ENCODE peak calls at places on chromosomes 11 and 22, in eight cellular contexts. L is upper lobe of right lung; T is naive thymus-derived CD4-positive, alpha-beta T cell; M is PC-9; U is mesendoderm; O is coronary artery; J is aorta; X is CD4-positive, alpha-beta T cell. B is an unnamed sample.

GRCh38 chr11:16831281-16832192 is 93.1 kb downstream of the C11orf58 start:
- DNase-seq in U (no peak), L (no peak), X (no peak), O (no peak), T (no peak), M (no peak), J (no peak), B (no peak)

GRCh38 chr11:66936326-66936725 is 21.9 kb downstream of the PC start:
- DNase-seq in O (no peak), T (no peak), L (no peak), X (no peak), M (peak), J (no peak), U (no peak), B (no peak)

GRCh38 chr11:58912124-58912523 is 27.2 kb upstream of the GLYATL1 start:
- DNase-seq in T (no peak), M (no peak), J (no peak), O (no peak), L (no peak), X (no peak), U (no peak), B (no peak)

GRCh38 chr11:116730568-116730967 is 42.2 kb downstream of the BUD13 start:
- DNase-seq in J (peak), X (no peak), T (no peak), U (no peak), L (peak), M (no peak), O (peak), B (peak)

GRCh38 chr11:20036625-20037335 is 123.5 kb downstream of the DBX1 start:
- DNase-seq in T (no peak), L (no peak), O (no peak), J (no peak), X (no peak), U (no peak), M (no peak), B (no peak)

GRCh38 chr11:44058275-44058674 is 7.8 kb upstream of the ACCS start:
- DNase-seq in U (no peak), T (no peak), J (no peak), O (peak), X (no peak), L (no peak), M (no peak), B (no peak)

GRCh38 chr11:77040889-77041288 is 6.7 kb downstream of the B3GNT6 start:
- DNase-seq in U (no peak), X (no peak), L (no peak), M (no peak), O (no peak), J (no peak), T (no peak), B (no peak)

GRCh38 chr22:24803064-24803542 is 2.9 kb upstream of the SGSM1 start:
- DNase-seq in J (peak), U (peak), X (peak), O (no peak), T (peak), M (no peak), L (peak), B (peak)

GRCh38 chr11:116379185-116379828 is 393.5 kb downstream of the BUD13 start:
- DNase-seq in U (peak), J (no peak), X (no peak), M (no peak), O (no peak), T (no peak), L (no peak), B (no peak)

GRCh38 chr11:46381046-46381835 is at the start of gene MDK:
- DNase-seq in U (peak), O (no peak), M (no peak), L (no peak), J (no peak), T (no peak), X (no peak), B (peak)

GRCh38 chr11:24559315-24559714 is 62.5 kb downstream of the LUZP2 start:
- DNase-seq in M (no peak), T (no peak), X (no peak), U (no peak), O (no peak), J (no peak), L (no peak), B (no peak)

GRCh38 chr11:78038697-78039313 is 15.7 kb upstream of the KCTD14 start:
- DNase-seq in L (no peak), X (no peak), T (no peak), U (no peak), J (no peak), O (no peak), M (no peak), B (no peak)

GRCh38 chr11:105609832-105610781 is at the start of gene GRIA4:
- DNase-seq in J (peak), L (peak), M (no peak), T (no peak), X (no peak), O (peak), U (peak), B (peak)

GRCh38 chr22:49062155-49063039 is 765.3 kb downstream of the BRD1 start:
- DNase-seq in M (no peak), L (peak), J (no peak), T (no peak), X (no peak), U (no peak), O (no peak), B (no peak)

GRCh38 chr22:21796863-21797262 is 61.3 kb upstream of the YPEL1 start:
- DNase-seq in T (no peak), X (no peak), U (no peak), L (no peak), O (no peak), J (no peak), M (no peak), B (no peak)

GRCh38 chr11:18191376-18191775 is 18.7 kb downstream of the MRGPRX4 start:
- DNase-seq in J (no peak), L (no peak), M (no peak), U (no peak), O (no peak), T (no peak), X (no peak), B (no peak)

GRCh38 chr22:36580846-36581245 is 51.9 kb upstream of the EIF3D start:
- DNase-seq in M (no peak), J (no peak), U (no peak), L (no peak), X (no peak), T (no peak), O (no peak), B (no peak)

GRCh38 chr11:115456019-115456418 is 48.2 kb downstream of the CADM1 start:
- DNase-seq in U (no peak), O (no peak), M (no peak), L (no peak), J (no peak), X (no peak), T (no peak), B (no peak)

GRCh38 chr22:43378011-43378704 is 33.7 kb upstream of the MPPED1 start:
- DNase-seq in O (no peak), M (no peak), T (no peak), X (no peak), L (no peak), J (no peak), U (peak), B (no peak)

GRCh38 chr11:409008-409599 is 5.7 kb downstream of the SIGIRR start:
- DNase-seq in M (no peak), T (no peak), L (no peak), J (peak), U (no peak), O (no peak), X (no peak), B (peak)

GRCh38 chr11:1177020-1177770 is 19.4 kb downstream of the MUC5AC start:
- DNase-seq in M (no peak), O (no peak), L (no peak), T (no peak), J (peak), X (no peak), U (no peak), B (no peak)

GRCh38 chr11:90646266-90646665 is 423.4 kb upstream of the CHORDC1 start:
- DNase-seq in O (no peak), M (no peak), L (no peak), X (no peak), T (no peak), U (no peak), J (no peak), B (no peak)

GRCh38 chr22:16933924-16934282 is 74.1 kb downstream of the GAB4 start:
- DNase-seq in J (no peak), L (no peak), O (no peak), X (no peak), T (no peak), U (no peak), M (no peak), B (no peak)

GRCh38 chr11:76795936-76796441 is 12.8 kb downstream of the TSKU start:
- DNase-seq in M (no peak), O (peak), X (no peak), L (no peak), T (no peak), U (no peak), J (no peak), B (no peak)

GRCh38 chr11:107988397-107989158 is 20.1 kb upstream of the CUL5 start:
- DNase-seq in M (no peak), L (no peak), U (no peak), O (no peak), J (no peak), X (no peak), T (no peak), B (no peak)

GRCh38 chr11:78420255-78420764 is 2.7 kb upstream of the GAB2 start:
- DNase-seq in T (peak), X (peak), M (peak), O (peak), L (peak), J (peak), U (peak), B (peak)

GRCh38 chr11:61532136-61533038 is 23.8 kb downstream of the LRRC10B start:
- DNase-seq in J (no peak), U (peak), X (peak), O (no peak), T (peak), M (no peak), L (no peak), B (no peak)

GRCh38 chr11:117658809-117659208 is 138.2 kb downstream of the DSCAML1 start:
- DNase-seq in M (no peak), X (no peak), L (no peak), U (no peak), T (no peak), O (no peak), J (no peak), B (no peak)

GRCh38 chr11:32809313-32809712 is 14.9 kb upstream of the CCDC73 start:
- DNase-seq in M (peak), L (peak), X (peak), J (peak), U (peak), O (no peak), T (peak), B (peak)

GRCh38 chr22:46415816-46416536 is 80.5 kb downstream of the TRMU start:
- DNase-seq in L (no peak), O (no peak), J (no peak), U (no peak), M (no peak), X (no peak), T (no peak), B (peak)

GRCh38 chr11:1863352-1864215 is 10.7 kb downstream of the LSP1 start:
- DNase-seq in O (peak), U (peak), M (peak), L (peak), T (no peak), X (no peak), J (peak), B (peak)

GRCh38 chr22:44180706-44181032 is at the start of gene PARVG:
- DNase-seq in U (peak), M (no peak), T (peak), X (peak), L (no peak), O (no peak), J (no peak), B (no peak)

GRCh38 chr11:88629496-88629895 is 292.0 kb upstream of the CTSC start:
- DNase-seq in M (no peak), X (no peak), J (no peak), T (no peak), O (no peak), L (no peak), U (peak), B (no peak)

GRCh38 chr11:128291835-128292234 is 295.5 kb downstream of the ETS1 start:
- DNase-seq in X (peak), U (no peak), L (no peak), M (no peak), J (no peak), O (no peak), T (peak), B (peak)

GRCh38 chr22:37953062-37953436 is 352 bp downstream of the C22orf23 start:
- DNase-seq in M (peak), O (no peak), T (no peak), J (no peak), U (no peak), X (no peak), L (no peak), B (no peak)

GRCh38 chr22:49574205-49574604 is 253.5 kb downstream of the BRD1 start:
- DNase-seq in L (no peak), O (peak), T (no peak), M (no peak), U (no peak), X (no peak), J (no peak), B (peak)

GRCh38 chr11:112157274-112157766 is 6.6 kb downstream of the IL18 start:
- DNase-seq in L (no peak), X (no peak), M (peak), J (no peak), U (peak), O (no peak), T (no peak), B (no peak)

GRCh38 chr22:23891726-23892125 is 2.5 kb upstream of the MIF start:
- DNase-seq in X (no peak), M (no peak), T (no peak), O (no peak), J (no peak), L (no peak), U (no peak), B (peak)

DNA sequence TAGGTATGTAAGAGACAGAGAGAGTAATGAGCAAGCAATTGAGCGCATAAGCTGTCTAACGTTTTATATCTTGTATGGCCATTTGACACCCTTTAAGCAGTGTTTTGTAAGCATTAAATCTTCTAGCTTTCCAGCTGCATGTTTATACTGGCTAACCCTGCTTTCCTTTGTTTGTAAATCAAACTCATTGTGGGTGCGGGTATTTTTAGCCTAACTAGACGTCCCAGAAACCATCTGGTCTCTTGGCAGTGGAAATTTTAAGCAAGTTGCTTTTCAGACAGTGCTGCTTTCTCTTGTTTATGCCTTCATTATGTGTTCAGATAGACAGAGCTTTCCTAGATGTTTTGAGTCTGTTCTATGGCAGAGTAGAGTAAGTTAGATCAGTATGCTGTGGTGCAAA is 73.5 kb downstream of the RNF169 start:
- DNase-seq in J (no peak), U (no peak), L (no peak), M (no peak), T (no peak), X (no peak), O (no peak), B (no peak)
- H3K27ac ChIP-seq in J (peak), U (peak), L (peak), M (no peak), T (no peak), X (no peak), O (peak), B (peak)

GRCh38 chr11:130668751-130669150 is 220.3 kb downstream of the ADAMTS15 start:
- DNase-seq in U (no peak), M (no peak), O (no peak), J (no peak), T (no peak), L (no peak), X (no peak), B (no peak)
- H3K27ac ChIP-seq in U (no peak), M (no peak), O (no peak), J (no peak), T (no peak), L (no peak), X (no peak), B (no peak)

GRCh38 chr11:69665669-69666068 is 9.5 kb downstream of the LTO1 start:
- DNase-seq in M (no peak), L (peak), J (no peak), O (no peak), T (no peak), U (no peak), X (no peak), B (peak)
- H3K27ac ChIP-seq in M (no peak), L (no peak), J (no peak), O (no peak), T (no peak), U (no peak), X (no peak), B (no peak)

GRCh38 chr11:102414559-102414958 is 38.0 kb downstream of the TMEM123 start:
- DNase-seq in O (no peak), L (no peak), T (no peak), U (no peak), J (no peak), M (no peak), X (no peak), B (no peak)
- H3K27ac ChIP-seq in O (no peak), L (no peak), T (peak), U (no peak), J (no peak), M (no peak), X (no peak), B (no peak)

DNA sequence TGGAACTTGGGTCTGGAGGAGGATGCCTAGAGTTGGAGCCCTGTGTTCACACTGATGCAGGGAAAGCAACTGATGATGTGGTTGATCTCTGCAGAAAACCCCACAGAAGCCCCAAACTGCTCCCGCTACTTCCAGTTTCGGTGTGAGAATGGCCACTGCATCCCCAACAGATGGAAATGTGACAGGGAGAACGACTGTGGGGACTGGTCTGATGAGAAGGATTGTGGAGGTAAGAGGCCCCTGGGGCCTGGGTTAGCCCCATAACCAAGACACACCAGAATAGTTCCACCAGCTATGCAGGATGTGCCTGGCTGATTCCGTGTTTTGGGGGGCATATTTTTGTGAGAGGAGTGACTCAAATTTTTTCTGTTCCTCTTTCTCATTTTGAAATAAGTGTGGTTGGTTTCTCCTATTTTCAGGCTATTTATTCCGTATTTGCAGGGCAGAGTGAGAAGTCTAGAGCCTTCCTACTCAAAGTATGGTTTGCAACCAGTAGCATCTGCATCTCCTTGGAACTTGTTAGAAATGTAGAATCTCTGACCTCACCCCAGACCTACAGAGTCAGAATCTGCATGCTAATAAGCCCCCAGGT is 137.3 kb upstream of the SORL1-AS1 start:
- DNase-seq in J (no peak), X (no peak), O (no peak), T (no peak), U (no peak), L (no peak), M (no peak), B (no peak)
- H3K27ac ChIP-seq in J (no peak), X (no peak), O (no peak), T (no peak), U (no peak), L (no peak), M (no peak), B (no peak)

GRCh38 chr11:73376168-73376802 is at the start of gene RELT:
- DNase-seq in U (peak), T (peak), L (peak), X (peak), O (peak), M (peak), J (peak), B (peak)
- H3K27ac ChIP-seq in U (no peak), T (peak), L (peak), X (peak), O (peak), M (no peak), J (no peak), B (peak)

GRCh38 chr11:12707500-12707880 is 33.3 kb downstream of the TEAD1 start:
- DNase-seq in U (no peak), M (no peak), O (no peak), X (no peak), J (no peak), L (no peak), T (no peak), B (no peak)
- H3K27ac ChIP-seq in U (no peak), M (no peak), O (no peak), X (no peak), J (no peak), L (no peak), T (no peak), B (peak)

DNA sequence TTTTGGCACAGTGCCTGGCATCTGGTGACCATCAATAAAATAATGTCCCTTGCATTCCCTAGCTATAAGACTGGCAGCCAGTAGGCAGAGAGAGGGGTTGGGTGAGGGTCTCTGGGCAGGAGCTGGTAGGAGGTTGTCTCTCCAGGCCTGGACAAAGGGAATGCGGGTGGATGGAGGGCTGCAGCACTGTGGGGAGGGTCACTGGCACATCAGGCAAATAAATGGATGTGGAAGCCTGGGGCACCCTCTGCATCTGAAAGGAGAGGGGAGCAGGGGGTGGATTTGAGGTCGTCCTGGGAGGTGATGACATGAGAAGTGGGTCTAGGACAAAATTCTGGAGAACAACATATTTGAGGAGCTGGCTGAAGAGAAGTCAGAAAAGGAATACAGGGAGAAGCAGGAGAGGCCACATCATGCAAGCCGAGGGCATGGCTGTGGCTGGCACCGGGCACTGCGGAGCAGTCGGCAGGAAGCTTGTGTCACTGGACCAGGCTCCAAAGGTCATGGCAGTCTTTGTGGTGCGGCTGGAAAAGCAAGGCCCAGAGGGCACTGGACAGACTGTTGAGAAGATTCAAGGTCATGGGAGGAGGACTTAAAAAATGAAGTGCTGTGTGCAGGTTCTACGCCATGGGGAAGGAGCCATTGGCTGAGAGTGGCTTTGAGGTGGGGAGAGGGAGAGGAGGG is 36.5 kb upstream of the THY1 start:
- DNase-seq in O (no peak), J (no peak), T (no peak), U (no peak), M (no peak), X (no peak), L (no peak), B (no peak)
- H3K27ac ChIP-seq in O (no peak), J (no peak), T (no peak), U (no peak), M (no peak), X (no peak), L (no peak), B (no peak)

DNA sequence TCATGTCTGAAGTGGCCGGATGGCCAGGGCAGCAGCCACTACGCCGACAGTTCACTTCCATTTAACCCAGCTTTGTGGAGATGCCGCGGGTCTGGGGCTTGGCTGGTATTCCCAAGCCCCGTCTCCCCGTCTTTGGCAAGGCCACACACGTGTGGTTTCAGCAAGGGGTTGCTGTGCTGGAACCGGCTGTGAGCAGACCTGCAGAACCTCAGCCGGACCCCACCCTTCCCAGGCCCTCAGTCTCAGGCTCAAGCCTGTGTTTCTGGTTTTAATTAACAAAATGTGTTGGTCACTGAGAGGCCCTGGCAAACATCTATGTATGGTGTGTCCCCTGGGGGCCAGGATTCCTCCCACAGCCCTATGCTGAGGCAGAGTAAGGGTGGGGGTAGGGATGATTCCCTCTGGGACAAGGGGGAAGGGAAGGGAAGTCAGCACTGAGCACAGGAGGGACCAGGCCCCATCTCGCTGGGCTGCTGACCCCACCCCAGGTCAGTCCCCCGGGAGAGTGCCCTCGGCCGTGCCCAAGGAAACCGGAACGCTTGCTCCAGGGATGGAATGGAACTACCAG is 9.3 kb downstream of the OSBPL5 start:
- DNase-seq in M (no peak), J (peak), U (no peak), X (no peak), L (peak), T (no peak), O (no peak), B (peak)
- H3K27ac ChIP-seq in M (no peak), J (peak), U (no peak), X (no peak), L (peak), T (no peak), O (peak), B (no peak)